ENCODE peak calls at places on chromosomes 1 and 21, in seven cellular contexts. I is fibroblast of lung, P is dorsolateral prefrontal cortex, U is body of pancreas, Q is thoracic aorta, H is left lung, L is cardiac muscle cell. K is an unnamed sample.

GRCh38 chr21:16454371-16454770 is 724.6 kb downstream of the USP25 start:
- DNase-seq in P (no peak), H (no peak), L (peak), I (peak), U (no peak), Q (no peak), K (no peak)

GRCh38 chr1:156709743-156710489 is 4.5 kb upstream of the CRABP2 start:
- DNase-seq in I (peak), P (no peak), L (peak), Q (peak), U (peak), H (peak), K (no peak)

GRCh38 chr1:48943393-48943792 is 166.7 kb upstream of the BEND5 start:
- DNase-seq in H (no peak), I (no peak), Q (no peak), U (no peak), P (no peak), L (no peak), K (no peak)

GRCh38 chr1:41382531-41383090 is 21.4 kb downstream of the FOXO6 start:
- DNase-seq in I (no peak), L (peak), P (no peak), Q (no peak), H (peak), U (peak), K (no peak)

GRCh38 chr1:75723989-75724471 is 479 bp upstream of the ACADM start:
- DNase-seq in I (peak), Q (peak), P (peak), L (peak), H (peak), U (peak), K (peak)

GRCh38 chr21:34129971-34130597 is 56.7 kb downstream of the MRPS6 start:
- DNase-seq in U (no peak), Q (no peak), L (peak), I (peak), P (no peak), H (no peak), K (no peak)

GRCh38 chr1:61318319-61319125 is 236.2 kb downstream of the NFIA start:
- DNase-seq in U (peak), P (no peak), H (no peak), L (peak), Q (no peak), I (peak), K (peak)

GRCh38 chr1:1677718-1678580 is 14.6 kb downstream of the SLC35E2B start:
- DNase-seq in U (no peak), H (peak), Q (no peak), I (no peak), L (no peak), P (no peak), K (peak)

GRCh38 chr1:240927815-240928214 is 315.9 kb upstream of the GREM2 start:
- DNase-seq in P (no peak), Q (no peak), L (no peak), I (no peak), H (no peak), U (no peak), K (no peak)

GRCh38 chr21:39612233-39613028 is at the start of gene B3GALT5:
- DNase-seq in I (peak), Q (no peak), H (no peak), P (no peak), L (no peak), U (peak), K (no peak)

GRCh38 chr1:4698911-4699310 is 44.5 kb downstream of the AJAP1 start:
- DNase-seq in Q (no peak), L (no peak), P (no peak), H (no peak), U (no peak), I (no peak), K (no peak)

GRCh38 chr1:15430787-15431570 is 7.3 kb upstream of the CTRC start:
- DNase-seq in I (peak), Q (no peak), L (peak), H (peak), U (peak), P (peak), K (peak)

GRCh38 chr1:177873238-177873637 is 96.6 kb downstream of the SEC16B start:
- DNase-seq in U (no peak), H (peak), I (peak), L (peak), P (no peak), Q (no peak), K (no peak)

GRCh38 chr1:118396824-118397530 is 211.9 kb upstream of the SPAG17 start:
- DNase-seq in L (no peak), P (no peak), I (no peak), Q (no peak), U (peak), H (no peak), K (no peak)

GRCh38 chr1:32972814-32973428 is 8.3 kb upstream of the RNF19B start:
- DNase-seq in L (peak), U (peak), H (peak), I (peak), Q (no peak), P (peak), K (no peak)

GRCh38 chr1:45679123-45679522 is 7.2 kb downstream of the GPBP1L1 start:
- DNase-seq in H (no peak), L (peak), P (no peak), I (no peak), Q (no peak), U (no peak), K (no peak)

GRCh38 chr1:108646661-108647269 is 14.1 kb downstream of the HENMT1 start:
- DNase-seq in L (peak), Q (peak), H (peak), U (peak), P (peak), I (peak), K (peak)

GRCh38 chr1:185670187-185670627 is 64.0 kb upstream of the HMCN1 start:
- DNase-seq in U (peak), Q (no peak), P (no peak), H (no peak), L (peak), I (peak), K (peak)

GRCh38 chr1:4119516-4120220 is 219.6 kb upstream of the C1orf174 start:
- DNase-seq in L (no peak), I (no peak), H (no peak), P (no peak), Q (no peak), U (no peak), K (no peak)

GRCh38 chr1:58902830-58903229 is 119.0 kb upstream of the JUN start:
- DNase-seq in P (no peak), L (no peak), I (no peak), H (no peak), U (no peak), Q (no peak), K (no peak)

GRCh38 chr1:39926820-39927219 is 25.1 kb upstream of the MYCL start:
- DNase-seq in I (no peak), P (no peak), U (peak), L (no peak), Q (no peak), H (no peak), K (no peak)

GRCh38 chr1:117244306-117244705 is 33.6 kb upstream of the VTCN1 start:
- DNase-seq in L (no peak), U (no peak), P (no peak), H (no peak), Q (no peak), I (no peak), K (no peak)

GRCh38 chr1:214143015-214143775 is 137.8 kb upstream of the SMYD2 start:
- DNase-seq in Q (no peak), U (no peak), L (no peak), P (no peak), I (no peak), H (no peak), K (no peak)

GRCh38 chr1:156664949-156665411 is 12.2 kb downstream of the NES start:
- DNase-seq in Q (no peak), U (no peak), P (no peak), I (peak), L (no peak), H (no peak), K (peak)

GRCh38 chr1:94225845-94226244 is 11.5 kb downstream of the ARHGAP29 start:
- DNase-seq in Q (no peak), H (no peak), U (no peak), I (no peak), P (no peak), L (no peak), K (no peak)

GRCh38 chr21:14877581-14878228 is 187.1 kb downstream of the NRIP1 start:
- DNase-seq in P (no peak), L (peak), H (no peak), I (peak), Q (no peak), U (no peak), K (peak)

GRCh38 chr21:31576428-31576827 is 83.1 kb upstream of the SOD1 start:
- DNase-seq in Q (no peak), P (no peak), U (no peak), I (no peak), H (no peak), L (peak), K (no peak)

GRCh38 chr1:25856856-25857255 is 2.4 kb downstream of the AUNIP start:
- DNase-seq in H (no peak), U (no peak), I (no peak), L (no peak), P (no peak), Q (no peak), K (no peak)

GRCh38 chr1:8133190-8133589 is 107.1 kb upstream of the ERRFI1 start:
- DNase-seq in P (no peak), H (no peak), U (no peak), L (peak), I (no peak), Q (no peak), K (no peak)

GRCh38 chr1:12231276-12231595 is 1.4 kb downstream of the VPS13D start:
- DNase-seq in I (no peak), U (no peak), P (no peak), H (no peak), Q (no peak), L (peak), K (no peak)

GRCh38 chr1:41366428-41367101 is 5.3 kb downstream of the FOXO6 start:
- DNase-seq in L (no peak), U (peak), P (no peak), H (no peak), I (no peak), Q (no peak), K (no peak)

GRCh38 chr1:54475357-54476230 is 69.4 kb upstream of the SSBP3 start:
- DNase-seq in L (no peak), U (no peak), I (no peak), Q (no peak), H (no peak), P (peak), K (no peak)

GRCh38 chr1:163372576-163372975 is 50.8 kb downstream of the NUF2 start:
- DNase-seq in U (no peak), H (no peak), Q (no peak), P (no peak), L (no peak), I (no peak), K (no peak)

GRCh38 chr1:9253706-9254105 is 19.1 kb downstream of the H6PD start:
- DNase-seq in U (no peak), P (no peak), L (peak), H (no peak), I (peak), Q (no peak), K (no peak)

GRCh38 chr1:235821361-235821981 is 45.2 kb downstream of the LYST start:
- DNase-seq in L (peak), P (no peak), Q (no peak), H (no peak), U (no peak), I (peak), K (no peak)

GRCh38 chr1:2073382-2074230 is 23.4 kb downstream of the PRKCZ start:
- DNase-seq in I (peak), P (peak), Q (no peak), U (no peak), H (no peak), L (peak), K (no peak)

GRCh38 chr1:33337994-33338494 is 17.1 kb upstream of the A3GALT2 start:
- DNase-seq in U (no peak), I (peak), L (peak), P (no peak), Q (no peak), H (no peak), K (no peak)

GRCh38 chr1:149916927-149917310 is 725 bp downstream of the SV2A start:
- DNase-seq in L (no peak), P (no peak), Q (no peak), U (peak), I (no peak), H (no peak), K (no peak)

DNA sequence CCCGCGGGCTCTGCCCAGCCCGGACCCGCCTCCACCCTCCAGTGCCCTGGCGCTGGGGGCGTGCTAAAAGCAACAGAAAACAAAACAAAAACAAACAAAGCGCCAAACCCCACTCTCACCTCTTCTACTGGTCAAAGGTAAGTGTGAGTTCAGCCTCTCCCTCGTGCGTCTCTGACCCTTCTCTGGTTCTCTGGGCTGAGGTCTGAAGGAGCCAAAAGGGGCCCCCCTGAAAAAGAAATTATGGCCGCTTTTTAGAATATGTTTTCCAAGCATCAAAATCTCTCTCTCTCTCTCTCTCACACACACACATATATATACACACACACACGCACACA is 133.5 kb upstream of the DPYD start:
- DNase-seq in Q (no peak), I (no peak), U (no peak), H (no peak), P (no peak), L (no peak), K (no peak)
- H3K4me3 ChIP-seq in Q (peak), I (peak), U (no peak), H (peak), P (peak), L (peak), K (no peak)

GRCh38 chr1:160722726-160723125 is 11.1 kb upstream of the CD48 start:
- DNase-seq in U (no peak), H (no peak), P (no peak), I (no peak), Q (no peak), L (no peak), K (no peak)

GRCh38 chr1:160726498-160727391 is 12.3 kb upstream of the SLAMF7 start:
- DNase-seq in Q (peak), P (peak), U (peak), L (peak), I (peak), H (peak), K (peak)

GRCh38 chr1:160723332-160723731 is 11.7 kb upstream of the CD48 start:
- DNase-seq in H (no peak), I (no peak), L (no peak), Q (no peak), U (no peak), P (no peak), K (no peak)

GRCh38 chr1:160726114-160726497 is 12.9 kb upstream of the SLAMF7 start:
- DNase-seq in P (no peak), I (no peak), Q (no peak), U (no peak), L (peak), H (no peak), K (peak)

GRCh38 chr1:160724445-160725242 is 13.0 kb upstream of the CD48 start:
- DNase-seq in H (no peak), U (no peak), I (no peak), L (no peak), Q (no peak), P (no peak), K (peak)
- TF ChIP-seq CTCF in H (no peak), U (no peak), I (no peak), L (no peak), Q (no peak), P (no peak), K (no peak)

DNA sequence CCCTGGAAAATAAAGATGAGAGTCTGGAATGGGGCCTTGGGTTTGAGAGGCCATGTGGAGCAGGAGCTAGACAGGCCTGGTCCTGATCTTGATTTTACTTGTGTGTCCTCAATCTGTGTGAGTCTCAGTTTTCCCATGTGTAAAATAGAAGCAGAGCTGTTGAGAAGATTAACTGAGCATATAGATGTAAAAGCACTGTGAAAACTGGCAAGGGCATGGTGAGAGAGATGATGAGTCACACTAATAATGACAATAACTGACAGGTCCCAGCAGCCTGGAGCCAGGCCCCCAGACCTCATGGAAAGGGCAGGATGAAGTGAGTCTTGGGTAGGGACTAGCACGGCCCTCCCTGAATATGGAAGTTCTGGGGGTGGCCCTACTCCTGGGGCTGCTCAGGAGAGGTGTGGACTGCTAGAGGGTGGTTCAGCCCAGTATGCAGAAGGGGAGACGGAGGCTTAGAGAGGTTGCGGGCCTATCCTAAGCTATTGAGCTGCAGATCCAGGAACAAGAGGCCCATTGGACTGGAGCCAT is 2.8 kb upstream of the AHDC1 start:
- DNase-seq in U (no peak), P (no peak), H (no peak), L (no peak), I (no peak), Q (no peak), K (no peak)
- H3K4me3 ChIP-seq in U (no peak), P (no peak), H (no peak), L (no peak), I (no peak), Q (no peak), K (no peak)

GRCh38 chr1:92994105-92994712 is 32.9 kb upstream of the DIPK1A start:
- DNase-seq in L (peak), U (peak), H (peak), P (peak), I (peak), Q (peak), K (peak)
- TF ChIP-seq CTCF in L (peak), U (peak), H (peak), P (peak), I (peak), Q (peak), K (peak)

DNA sequence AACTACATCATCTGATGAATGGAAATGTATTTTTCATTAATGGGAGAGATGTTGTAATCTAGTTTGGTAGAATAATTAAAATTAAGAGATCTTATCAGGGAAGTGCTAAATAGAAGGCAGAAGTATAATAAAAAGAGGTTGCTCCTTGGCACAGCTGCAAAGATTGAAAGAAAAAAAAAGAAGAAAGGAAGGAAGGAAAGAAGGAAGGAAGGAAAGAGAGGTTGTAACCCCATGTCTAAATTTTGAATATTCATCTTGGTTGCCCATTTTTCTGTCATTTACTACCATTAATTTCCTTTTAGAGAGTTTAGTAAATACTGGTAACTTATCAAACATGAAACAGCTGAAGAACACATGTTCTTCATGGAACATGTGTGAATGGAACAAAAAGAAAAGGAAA is 10.5 kb upstream of the MDM4 start:
- DNase-seq in L (no peak), U (no peak), Q (no peak), H (no peak), P (no peak), I (no peak), K (no peak)
- H3K4me3 ChIP-seq in L (peak), U (no peak), Q (peak), H (peak), P (peak), I (peak), K (peak)

DNA sequence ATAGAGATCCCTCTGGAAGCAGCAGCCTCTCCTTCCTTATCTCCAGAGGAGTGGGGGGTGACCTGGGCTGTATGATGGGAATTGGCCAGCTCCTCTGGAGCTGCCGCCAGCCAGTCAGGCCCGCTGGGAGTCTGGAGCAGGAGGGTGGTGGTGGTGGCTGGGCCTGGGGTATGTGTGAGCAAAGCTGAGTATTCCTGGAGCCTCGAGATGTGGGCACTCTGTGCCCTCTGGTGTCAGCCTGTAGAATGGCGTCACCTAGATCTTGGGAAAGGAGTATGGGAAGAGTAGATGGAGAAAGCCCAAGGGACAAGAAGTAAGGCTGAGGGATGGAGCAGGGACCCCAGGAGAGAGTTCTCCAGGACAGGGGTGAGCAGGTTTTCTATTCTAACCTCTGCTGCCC is 16.0 kb downstream of the VANGL2 start:
- DNase-seq in U (no peak), P (no peak), Q (no peak), L (peak), H (no peak), I (peak), K (no peak)
- TF ChIP-seq CTCF in U (no peak), P (no peak), Q (no peak), L (peak), H (no peak), I (peak), K (peak)

DNA sequence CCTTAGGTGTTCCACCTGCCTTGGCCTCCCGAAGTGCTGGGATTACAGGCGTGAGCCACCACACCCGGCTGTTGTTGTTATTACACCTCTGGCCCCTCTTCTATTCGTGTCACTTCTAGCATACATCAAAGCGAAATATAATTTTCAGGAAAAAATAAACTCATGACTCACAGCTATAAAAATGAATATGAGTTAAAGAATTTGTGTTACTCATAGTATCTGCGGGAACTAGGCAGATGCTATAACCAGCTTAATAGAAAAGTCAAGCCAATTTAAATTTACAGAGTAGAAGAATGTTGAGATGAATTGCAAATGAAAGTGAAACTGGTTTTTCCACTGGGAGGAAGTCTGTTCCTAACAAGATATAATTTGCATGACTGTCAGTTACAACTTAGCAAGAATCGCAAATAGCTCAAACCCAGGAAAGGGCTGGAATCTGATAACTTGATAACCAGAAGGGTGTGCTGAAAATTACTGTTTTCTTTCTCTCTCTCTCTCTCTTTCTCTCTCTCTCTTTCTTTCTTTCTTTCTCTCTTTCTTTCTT is 11.2 kb downstream of the OR2W3 start:
- DNase-seq in Q (no peak), U (no peak), P (no peak), L (peak), H (no peak), I (no peak), K (no peak)
- H3K4me3 ChIP-seq in Q (peak), U (no peak), P (peak), L (no peak), H (no peak), I (no peak), K (no peak)

GRCh38 chr1:181104790-181105133 is 16.3 kb downstream of the IER5 start:
- DNase-seq in Q (no peak), I (no peak), U (peak), L (no peak), P (peak), H (no peak), K (peak)
- TF ChIP-seq CTCF in Q (peak), I (no peak), U (no peak), L (peak), P (peak), H (no peak), K (no peak)